ENCODE peak calls at places on chromosomes 5 and 9, in nine cellular contexts. One of them, this sample, is unnamed.

GRCh38 chr9:37650873-37651768 is at the start of gene FRMPD1:
- DNase-seq in NB4: peak
- DNase-seq in stimulated activated CD4-positive, alpha-beta T cell treated with anti-CD3 and anti-CD28 coated beads, TNF-alpha, amount 100 ng/mL, for 1 hour: peak
- DNase-seq in COR-L47: peak
- DNase-seq in CD8-positive, alpha-beta T cell: peak
- DNase-seq in central memory CD4-positive, alpha-beta T cell: peak
- DNase-seq in HFF-Myc: no peak
- DNase-seq in caudate nucleus: no peak
- DNase-seq in GM03348: peak
- DNase-seq in this sample: peak

GRCh38 chr5:74736759-74737158 is 30.2 kb downstream of the GFM2 start:
- DNase-seq in NB4: no peak
- DNase-seq in stimulated activated CD4-positive, alpha-beta T cell treated with anti-CD3 and anti-CD28 coated beads, TNF-alpha, amount 100 ng/mL, for 1 hour: no peak
- DNase-seq in COR-L47: no peak
- DNase-seq in CD8-positive, alpha-beta T cell: no peak
- DNase-seq in central memory CD4-positive, alpha-beta T cell: no peak
- DNase-seq in HFF-Myc: no peak
- DNase-seq in caudate nucleus: no peak
- DNase-seq in GM03348: no peak
- DNase-seq in this sample: no peak

GRCh38 chr9:14353222-14354056 is 39.5 kb upstream of the NFIB start:
- DNase-seq in NB4: peak
- DNase-seq in stimulated activated CD4-positive, alpha-beta T cell treated with anti-CD3 and anti-CD28 coated beads, TNF-alpha, amount 100 ng/mL, for 1 hour: peak
- DNase-seq in COR-L47: peak
- DNase-seq in CD8-positive, alpha-beta T cell: peak
- DNase-seq in central memory CD4-positive, alpha-beta T cell: peak
- DNase-seq in HFF-Myc: peak
- DNase-seq in caudate nucleus: peak
- DNase-seq in GM03348: peak
- DNase-seq in this sample: peak

GRCh38 chr5:71778678-71779276 is 59.7 kb downstream of the CARTPT start:
- DNase-seq in NB4: peak
- DNase-seq in stimulated activated CD4-positive, alpha-beta T cell treated with anti-CD3 and anti-CD28 coated beads, TNF-alpha, amount 100 ng/mL, for 1 hour: no peak
- DNase-seq in COR-L47: peak
- DNase-seq in CD8-positive, alpha-beta T cell: no peak
- DNase-seq in central memory CD4-positive, alpha-beta T cell: no peak
- DNase-seq in HFF-Myc: no peak
- DNase-seq in caudate nucleus: no peak
- DNase-seq in GM03348: peak
- DNase-seq in this sample: no peak

GRCh38 chr5:6501701-6502100 is 53.0 kb downstream of the UBE2QL1 start:
- DNase-seq in NB4: no peak
- DNase-seq in stimulated activated CD4-positive, alpha-beta T cell treated with anti-CD3 and anti-CD28 coated beads, TNF-alpha, amount 100 ng/mL, for 1 hour: no peak
- DNase-seq in COR-L47: no peak
- DNase-seq in CD8-positive, alpha-beta T cell: no peak
- DNase-seq in central memory CD4-positive, alpha-beta T cell: no peak
- DNase-seq in HFF-Myc: no peak
- DNase-seq in caudate nucleus: no peak
- DNase-seq in GM03348: no peak
- DNase-seq in this sample: no peak

GRCh38 chr5:180831139-180832080 is 28.8 kb upstream of the MGAT1 start:
- DNase-seq in NB4: peak
- DNase-seq in stimulated activated CD4-positive, alpha-beta T cell treated with anti-CD3 and anti-CD28 coated beads, TNF-alpha, amount 100 ng/mL, for 1 hour: peak
- DNase-seq in COR-L47: peak
- DNase-seq in CD8-positive, alpha-beta T cell: peak
- DNase-seq in central memory CD4-positive, alpha-beta T cell: peak
- DNase-seq in HFF-Myc: no peak
- DNase-seq in caudate nucleus: peak
- DNase-seq in GM03348: peak
- DNase-seq in this sample: peak

GRCh38 chr9:124190761-124191160 is 67.0 kb upstream of the NEK6 start:
- DNase-seq in NB4: no peak
- DNase-seq in stimulated activated CD4-positive, alpha-beta T cell treated with anti-CD3 and anti-CD28 coated beads, TNF-alpha, amount 100 ng/mL, for 1 hour: no peak
- DNase-seq in COR-L47: no peak
- DNase-seq in CD8-positive, alpha-beta T cell: no peak
- DNase-seq in central memory CD4-positive, alpha-beta T cell: no peak
- DNase-seq in HFF-Myc: no peak
- DNase-seq in caudate nucleus: peak
- DNase-seq in GM03348: no peak
- DNase-seq in this sample: no peak

GRCh38 chr9:120161801-120162200 is 418.2 kb downstream of the CDK5RAP2 start:
- DNase-seq in NB4: no peak
- DNase-seq in stimulated activated CD4-positive, alpha-beta T cell treated with anti-CD3 and anti-CD28 coated beads, TNF-alpha, amount 100 ng/mL, for 1 hour: no peak
- DNase-seq in COR-L47: no peak
- DNase-seq in CD8-positive, alpha-beta T cell: no peak
- DNase-seq in central memory CD4-positive, alpha-beta T cell: no peak
- DNase-seq in HFF-Myc: no peak
- DNase-seq in caudate nucleus: no peak
- DNase-seq in GM03348: no peak
- DNase-seq in this sample: no peak

GRCh38 chr5:140862441-140863295 is 6.1 kb upstream of the PCDHA11 start:
- DNase-seq in NB4: no peak
- DNase-seq in stimulated activated CD4-positive, alpha-beta T cell treated with anti-CD3 and anti-CD28 coated beads, TNF-alpha, amount 100 ng/mL, for 1 hour: no peak
- DNase-seq in COR-L47: no peak
- DNase-seq in CD8-positive, alpha-beta T cell: no peak
- DNase-seq in central memory CD4-positive, alpha-beta T cell: no peak
- DNase-seq in HFF-Myc: no peak
- DNase-seq in caudate nucleus: no peak
- DNase-seq in GM03348: no peak
- DNase-seq in this sample: no peak

GRCh38 chr5:39394946-39395345 is 29.8 kb downstream of the DAB2 start:
- DNase-seq in NB4: no peak
- DNase-seq in stimulated activated CD4-positive, alpha-beta T cell treated with anti-CD3 and anti-CD28 coated beads, TNF-alpha, amount 100 ng/mL, for 1 hour: no peak
- DNase-seq in COR-L47: no peak
- DNase-seq in CD8-positive, alpha-beta T cell: no peak
- DNase-seq in central memory CD4-positive, alpha-beta T cell: no peak
- DNase-seq in HFF-Myc: no peak
- DNase-seq in caudate nucleus: no peak
- DNase-seq in GM03348: peak
- DNase-seq in this sample: no peak

GRCh38 chr9:138038244-138038671 is 160.7 kb downstream of the CACNA1B start:
- DNase-seq in NB4: no peak
- DNase-seq in stimulated activated CD4-positive, alpha-beta T cell treated with anti-CD3 and anti-CD28 coated beads, TNF-alpha, amount 100 ng/mL, for 1 hour: no peak
- DNase-seq in COR-L47: no peak
- DNase-seq in CD8-positive, alpha-beta T cell: no peak
- DNase-seq in central memory CD4-positive, alpha-beta T cell: no peak
- DNase-seq in HFF-Myc: no peak
- DNase-seq in caudate nucleus: no peak
- DNase-seq in GM03348: no peak
- DNase-seq in this sample: no peak

GRCh38 chr9:114908796-114909448 is 21.5 kb downstream of the TNFSF8 start:
- DNase-seq in NB4: no peak
- DNase-seq in stimulated activated CD4-positive, alpha-beta T cell treated with anti-CD3 and anti-CD28 coated beads, TNF-alpha, amount 100 ng/mL, for 1 hour: no peak
- DNase-seq in COR-L47: no peak
- DNase-seq in CD8-positive, alpha-beta T cell: no peak
- DNase-seq in central memory CD4-positive, alpha-beta T cell: no peak
- DNase-seq in HFF-Myc: no peak
- DNase-seq in caudate nucleus: no peak
- DNase-seq in GM03348: no peak
- DNase-seq in this sample: no peak

GRCh38 chr9:3464033-3464638 is 61.7 kb downstream of the RFX3 start:
- DNase-seq in NB4: no peak
- DNase-seq in stimulated activated CD4-positive, alpha-beta T cell treated with anti-CD3 and anti-CD28 coated beads, TNF-alpha, amount 100 ng/mL, for 1 hour: no peak
- DNase-seq in COR-L47: no peak
- DNase-seq in CD8-positive, alpha-beta T cell: no peak
- DNase-seq in central memory CD4-positive, alpha-beta T cell: no peak
- DNase-seq in HFF-Myc: peak
- DNase-seq in caudate nucleus: no peak
- DNase-seq in GM03348: no peak
- DNase-seq in this sample: no peak

GRCh38 chr9:5652810-5653209 is 23.9 kb downstream of the RIC1 start:
- DNase-seq in NB4: peak
- DNase-seq in stimulated activated CD4-positive, alpha-beta T cell treated with anti-CD3 and anti-CD28 coated beads, TNF-alpha, amount 100 ng/mL, for 1 hour: no peak
- DNase-seq in COR-L47: no peak
- DNase-seq in CD8-positive, alpha-beta T cell: no peak
- DNase-seq in central memory CD4-positive, alpha-beta T cell: no peak
- DNase-seq in HFF-Myc: no peak
- DNase-seq in caudate nucleus: no peak
- DNase-seq in GM03348: no peak
- DNase-seq in this sample: no peak

GRCh38 chr9:77663754-77664153 is 15.6 kb upstream of the GNA14 start:
- DNase-seq in NB4: no peak
- DNase-seq in stimulated activated CD4-positive, alpha-beta T cell treated with anti-CD3 and anti-CD28 coated beads, TNF-alpha, amount 100 ng/mL, for 1 hour: no peak
- DNase-seq in COR-L47: no peak
- DNase-seq in CD8-positive, alpha-beta T cell: no peak
- DNase-seq in central memory CD4-positive, alpha-beta T cell: no peak
- DNase-seq in HFF-Myc: no peak
- DNase-seq in caudate nucleus: no peak
- DNase-seq in GM03348: no peak
- DNase-seq in this sample: no peak

GRCh38 chr9:627571-627970 is 213.9 kb upstream of the DMRT1 start:
- DNase-seq in NB4: no peak
- DNase-seq in stimulated activated CD4-positive, alpha-beta T cell treated with anti-CD3 and anti-CD28 coated beads, TNF-alpha, amount 100 ng/mL, for 1 hour: no peak
- DNase-seq in COR-L47: no peak
- DNase-seq in CD8-positive, alpha-beta T cell: no peak
- DNase-seq in central memory CD4-positive, alpha-beta T cell: no peak
- DNase-seq in HFF-Myc: no peak
- DNase-seq in caudate nucleus: no peak
- DNase-seq in GM03348: no peak
- DNase-seq in this sample: no peak

GRCh38 chr5:151195622-151196021 is 28.3 kb downstream of the CCDC69 start:
- DNase-seq in NB4: peak
- DNase-seq in stimulated activated CD4-positive, alpha-beta T cell treated with anti-CD3 and anti-CD28 coated beads, TNF-alpha, amount 100 ng/mL, for 1 hour: no peak
- DNase-seq in COR-L47: no peak
- DNase-seq in CD8-positive, alpha-beta T cell: no peak
- DNase-seq in central memory CD4-positive, alpha-beta T cell: no peak
- DNase-seq in HFF-Myc: no peak
- DNase-seq in caudate nucleus: no peak
- DNase-seq in GM03348: peak
- DNase-seq in this sample: no peak

GRCh38 chr5:176744584-176744965 is 65.8 kb upstream of the UNC5A start:
- DNase-seq in NB4: no peak
- DNase-seq in stimulated activated CD4-positive, alpha-beta T cell treated with anti-CD3 and anti-CD28 coated beads, TNF-alpha, amount 100 ng/mL, for 1 hour: no peak
- DNase-seq in COR-L47: peak
- DNase-seq in CD8-positive, alpha-beta T cell: no peak
- DNase-seq in central memory CD4-positive, alpha-beta T cell: no peak
- DNase-seq in HFF-Myc: no peak
- DNase-seq in caudate nucleus: no peak
- DNase-seq in GM03348: no peak
- DNase-seq in this sample: no peak

GRCh38 chr5:175870820-175871447 is 444 bp upstream of the CPLX2 start:
- DNase-seq in NB4: no peak
- DNase-seq in stimulated activated CD4-positive, alpha-beta T cell treated with anti-CD3 and anti-CD28 coated beads, TNF-alpha, amount 100 ng/mL, for 1 hour: no peak
- DNase-seq in COR-L47: no peak
- DNase-seq in CD8-positive, alpha-beta T cell: no peak
- DNase-seq in central memory CD4-positive, alpha-beta T cell: no peak
- DNase-seq in HFF-Myc: no peak
- DNase-seq in caudate nucleus: no peak
- DNase-seq in GM03348: no peak
- DNase-seq in this sample: no peak

GRCh38 chr5:165188555-165189260 is 1683.3 kb downstream of the MAT2B start:
- DNase-seq in NB4: peak
- DNase-seq in stimulated activated CD4-positive, alpha-beta T cell treated with anti-CD3 and anti-CD28 coated beads, TNF-alpha, amount 100 ng/mL, for 1 hour: no peak
- DNase-seq in COR-L47: no peak
- DNase-seq in CD8-positive, alpha-beta T cell: no peak
- DNase-seq in central memory CD4-positive, alpha-beta T cell: no peak
- DNase-seq in HFF-Myc: no peak
- DNase-seq in caudate nucleus: no peak
- DNase-seq in GM03348: no peak
- DNase-seq in this sample: no peak

GRCh38 chr9:130448035-130448624 is 3.4 kb downstream of the ASS1 start:
- DNase-seq in NB4: peak
- DNase-seq in stimulated activated CD4-positive, alpha-beta T cell treated with anti-CD3 and anti-CD28 coated beads, TNF-alpha, amount 100 ng/mL, for 1 hour: no peak
- DNase-seq in COR-L47: no peak
- DNase-seq in CD8-positive, alpha-beta T cell: no peak
- DNase-seq in central memory CD4-positive, alpha-beta T cell: no peak
- DNase-seq in HFF-Myc: no peak
- DNase-seq in caudate nucleus: no peak
- DNase-seq in GM03348: peak
- DNase-seq in this sample: no peak

GRCh38 chr5:108900668-108901067 is 153.0 kb downstream of the FER start:
- DNase-seq in NB4: no peak
- DNase-seq in stimulated activated CD4-positive, alpha-beta T cell treated with anti-CD3 and anti-CD28 coated beads, TNF-alpha, amount 100 ng/mL, for 1 hour: no peak
- DNase-seq in COR-L47: no peak
- DNase-seq in CD8-positive, alpha-beta T cell: no peak
- DNase-seq in central memory CD4-positive, alpha-beta T cell: no peak
- DNase-seq in HFF-Myc: no peak
- DNase-seq in caudate nucleus: no peak
- DNase-seq in GM03348: no peak
- DNase-seq in this sample: no peak

GRCh38 chr9:134230942-134231325 is 66.6 kb upstream of the RNU6ATAC start:
- DNase-seq in NB4: no peak
- DNase-seq in stimulated activated CD4-positive, alpha-beta T cell treated with anti-CD3 and anti-CD28 coated beads, TNF-alpha, amount 100 ng/mL, for 1 hour: no peak
- DNase-seq in COR-L47: no peak
- DNase-seq in CD8-positive, alpha-beta T cell: no peak
- DNase-seq in central memory CD4-positive, alpha-beta T cell: no peak
- DNase-seq in HFF-Myc: no peak
- DNase-seq in caudate nucleus: no peak
- DNase-seq in GM03348: no peak
- DNase-seq in this sample: no peak

GRCh38 chr5:170787216-170787615 is 3.7 kb downstream of the GABRP start:
- DNase-seq in NB4: no peak
- DNase-seq in stimulated activated CD4-positive, alpha-beta T cell treated with anti-CD3 and anti-CD28 coated beads, TNF-alpha, amount 100 ng/mL, for 1 hour: no peak
- DNase-seq in COR-L47: no peak
- DNase-seq in CD8-positive, alpha-beta T cell: no peak
- DNase-seq in central memory CD4-positive, alpha-beta T cell: no peak
- DNase-seq in HFF-Myc: no peak
- DNase-seq in caudate nucleus: no peak
- DNase-seq in GM03348: no peak
- DNase-seq in this sample: no peak

GRCh38 chr5:82793808-82794419 is 283.3 kb downstream of the TMEM167A start:
- DNase-seq in NB4: peak
- DNase-seq in stimulated activated CD4-positive, alpha-beta T cell treated with anti-CD3 and anti-CD28 coated beads, TNF-alpha, amount 100 ng/mL, for 1 hour: no peak
- DNase-seq in COR-L47: no peak
- DNase-seq in CD8-positive, alpha-beta T cell: peak
- DNase-seq in central memory CD4-positive, alpha-beta T cell: peak
- DNase-seq in HFF-Myc: peak
- DNase-seq in caudate nucleus: no peak
- DNase-seq in GM03348: peak
- DNase-seq in this sample: no peak

GRCh38 chr5:181189962-181190710 is 14.9 kb downstream of the TRIM7 start:
- DNase-seq in NB4: no peak
- DNase-seq in stimulated activated CD4-positive, alpha-beta T cell treated with anti-CD3 and anti-CD28 coated beads, TNF-alpha, amount 100 ng/mL, for 1 hour: peak
- DNase-seq in COR-L47: no peak
- DNase-seq in CD8-positive, alpha-beta T cell: no peak
- DNase-seq in central memory CD4-positive, alpha-beta T cell: peak
- DNase-seq in HFF-Myc: no peak
- DNase-seq in caudate nucleus: no peak
- DNase-seq in GM03348: no peak
- DNase-seq in this sample: no peak

GRCh38 chr5:142145106-142145900 is 36.7 kb downstream of the NDFIP1 start:
- DNase-seq in NB4: peak
- DNase-seq in stimulated activated CD4-positive, alpha-beta T cell treated with anti-CD3 and anti-CD28 coated beads, TNF-alpha, amount 100 ng/mL, for 1 hour: peak
- DNase-seq in COR-L47: peak
- DNase-seq in CD8-positive, alpha-beta T cell: peak
- DNase-seq in central memory CD4-positive, alpha-beta T cell: peak
- DNase-seq in HFF-Myc: peak
- DNase-seq in caudate nucleus: no peak
- DNase-seq in GM03348: peak
- DNase-seq in this sample: peak

GRCh38 chr9:106897223-106897622 is 34.3 kb downstream of the ZNF462 start:
- DNase-seq in NB4: no peak
- DNase-seq in stimulated activated CD4-positive, alpha-beta T cell treated with anti-CD3 and anti-CD28 coated beads, TNF-alpha, amount 100 ng/mL, for 1 hour: no peak
- DNase-seq in COR-L47: no peak
- DNase-seq in CD8-positive, alpha-beta T cell: no peak
- DNase-seq in central memory CD4-positive, alpha-beta T cell: no peak
- DNase-seq in HFF-Myc: no peak
- DNase-seq in caudate nucleus: no peak
- DNase-seq in GM03348: peak
- DNase-seq in this sample: no peak

GRCh38 chr9:97419315-97419867 is 7.5 kb downstream of the TDRD7 start:
- DNase-seq in NB4: no peak
- DNase-seq in stimulated activated CD4-positive, alpha-beta T cell treated with anti-CD3 and anti-CD28 coated beads, TNF-alpha, amount 100 ng/mL, for 1 hour: no peak
- DNase-seq in COR-L47: no peak
- DNase-seq in CD8-positive, alpha-beta T cell: no peak
- DNase-seq in central memory CD4-positive, alpha-beta T cell: no peak
- DNase-seq in HFF-Myc: peak
- DNase-seq in caudate nucleus: no peak
- DNase-seq in GM03348: peak
- DNase-seq in this sample: no peak

GRCh38 chr5:143886621-143887301 is 74.8 kb downstream of the HMHB1 start:
- DNase-seq in NB4: no peak
- DNase-seq in stimulated activated CD4-positive, alpha-beta T cell treated with anti-CD3 and anti-CD28 coated beads, TNF-alpha, amount 100 ng/mL, for 1 hour: no peak
- DNase-seq in COR-L47: no peak
- DNase-seq in CD8-positive, alpha-beta T cell: no peak
- DNase-seq in central memory CD4-positive, alpha-beta T cell: no peak
- DNase-seq in HFF-Myc: no peak
- DNase-seq in caudate nucleus: no peak
- DNase-seq in GM03348: peak
- DNase-seq in this sample: no peak

GRCh38 chr5:152511531-152512132 is 106.6 kb upstream of the NMUR2 start:
- DNase-seq in NB4: no peak
- DNase-seq in stimulated activated CD4-positive, alpha-beta T cell treated with anti-CD3 and anti-CD28 coated beads, TNF-alpha, amount 100 ng/mL, for 1 hour: no peak
- DNase-seq in COR-L47: no peak
- DNase-seq in CD8-positive, alpha-beta T cell: no peak
- DNase-seq in central memory CD4-positive, alpha-beta T cell: no peak
- DNase-seq in HFF-Myc: no peak
- DNase-seq in caudate nucleus: no peak
- DNase-seq in GM03348: no peak
- DNase-seq in this sample: no peak

This sample was measured in B cell.